ENCODE peak calls at places on chromosomes 2 and 18, in eight cellular contexts. One of them, this sample, is unnamed.

GRCh38 chr2:175402591-175402990 is 221.1 kb upstream of the ATP5MC3 start:
- DNase-seq in activated naive CD4-positive, alpha-beta T cell treated with anti-CD3 and anti-CD28 coated beads for 36 hours: no peak
- DNase-seq in NCI-H460: no peak
- DNase-seq in neural progenitor cell: no peak
- DNase-seq in caudate nucleus: no peak
- DNase-seq in WERI-Rb-1: no peak
- DNase-seq in NCI-H2081: no peak
- DNase-seq in HFF-Myc: no peak
- DNase-seq in this sample: peak; percentile 68

GRCh38 chr2:4930704-4931103 is 761.5 kb upstream of the SOX11 start:
- DNase-seq in activated naive CD4-positive, alpha-beta T cell treated with anti-CD3 and anti-CD28 coated beads for 36 hours: no peak
- DNase-seq in NCI-H460: no peak
- DNase-seq in neural progenitor cell: no peak
- DNase-seq in caudate nucleus: no peak
- DNase-seq in WERI-Rb-1: peak; percentile 62
- DNase-seq in NCI-H2081: peak; percentile 30
- DNase-seq in HFF-Myc: no peak
- DNase-seq in this sample: no peak

GRCh38 chr2:58106896-58107295 is 60.3 kb downstream of the VRK2 start:
- DNase-seq in activated naive CD4-positive, alpha-beta T cell treated with anti-CD3 and anti-CD28 coated beads for 36 hours: no peak
- DNase-seq in NCI-H460: peak; percentile 11
- DNase-seq in neural progenitor cell: no peak
- DNase-seq in caudate nucleus: no peak
- DNase-seq in WERI-Rb-1: no peak
- DNase-seq in NCI-H2081: no peak
- DNase-seq in HFF-Myc: no peak
- DNase-seq in this sample: no peak

GRCh38 chr18:77635441-77635840 is 385.8 kb downstream of the GALR1 start:
- DNase-seq in activated naive CD4-positive, alpha-beta T cell treated with anti-CD3 and anti-CD28 coated beads for 36 hours: no peak
- DNase-seq in NCI-H460: no peak
- DNase-seq in neural progenitor cell: no peak
- DNase-seq in caudate nucleus: no peak
- DNase-seq in WERI-Rb-1: no peak
- DNase-seq in NCI-H2081: no peak
- DNase-seq in HFF-Myc: no peak
- DNase-seq in this sample: no peak

GRCh38 chr2:128535928-128536327 is 217.3 kb upstream of the HS6ST1 start:
- DNase-seq in activated naive CD4-positive, alpha-beta T cell treated with anti-CD3 and anti-CD28 coated beads for 36 hours: no peak
- DNase-seq in NCI-H460: no peak
- DNase-seq in neural progenitor cell: no peak
- DNase-seq in caudate nucleus: no peak
- DNase-seq in WERI-Rb-1: no peak
- DNase-seq in NCI-H2081: no peak
- DNase-seq in HFF-Myc: peak; percentile 50
- DNase-seq in this sample: peak; percentile 35

GRCh38 chr18:54149078-54149697 is 75.3 kb downstream of the MBD2 start:
- DNase-seq in activated naive CD4-positive, alpha-beta T cell treated with anti-CD3 and anti-CD28 coated beads for 36 hours: peak; percentile 92
- DNase-seq in NCI-H460: peak; percentile 63
- DNase-seq in neural progenitor cell: no peak
- DNase-seq in caudate nucleus: no peak
- DNase-seq in WERI-Rb-1: no peak
- DNase-seq in NCI-H2081: no peak
- DNase-seq in HFF-Myc: peak; percentile 75
- DNase-seq in this sample: peak; percentile 91

GRCh38 chr2:200104015-200104414 is 148.6 kb downstream of the MAIP1 start:
- DNase-seq in activated naive CD4-positive, alpha-beta T cell treated with anti-CD3 and anti-CD28 coated beads for 36 hours: no peak
- DNase-seq in NCI-H460: no peak
- DNase-seq in neural progenitor cell: no peak
- DNase-seq in caudate nucleus: no peak
- DNase-seq in WERI-Rb-1: no peak
- DNase-seq in NCI-H2081: no peak
- DNase-seq in HFF-Myc: peak; percentile 16
- DNase-seq in this sample: no peak

GRCh38 chr2:25311866-25312575 is 29.7 kb downstream of the DNMT3A start:
- DNase-seq in activated naive CD4-positive, alpha-beta T cell treated with anti-CD3 and anti-CD28 coated beads for 36 hours: no peak
- DNase-seq in NCI-H460: no peak
- DNase-seq in neural progenitor cell: no peak
- DNase-seq in caudate nucleus: no peak
- DNase-seq in WERI-Rb-1: peak; percentile 70
- DNase-seq in NCI-H2081: peak; percentile 38
- DNase-seq in HFF-Myc: no peak
- DNase-seq in this sample: no peak

GRCh38 chr18:64037812-64038414 is 68.0 kb downstream of the SERPINB8 start:
- DNase-seq in activated naive CD4-positive, alpha-beta T cell treated with anti-CD3 and anti-CD28 coated beads for 36 hours: no peak
- DNase-seq in NCI-H460: peak; percentile 30
- DNase-seq in neural progenitor cell: peak; percentile 62
- DNase-seq in caudate nucleus: no peak
- DNase-seq in WERI-Rb-1: no peak
- DNase-seq in NCI-H2081: peak; percentile 72
- DNase-seq in HFF-Myc: peak; percentile 16
- DNase-seq in this sample: peak; percentile 13

GRCh38 chr2:137981112-137981679 is 16.9 kb downstream of the HNMT start:
- DNase-seq in activated naive CD4-positive, alpha-beta T cell treated with anti-CD3 and anti-CD28 coated beads for 36 hours: no peak
- DNase-seq in NCI-H460: no peak
- DNase-seq in neural progenitor cell: no peak
- DNase-seq in caudate nucleus: no peak
- DNase-seq in WERI-Rb-1: no peak
- DNase-seq in NCI-H2081: no peak
- DNase-seq in HFF-Myc: no peak
- DNase-seq in this sample: no peak

GRCh38 chr2:10149684-10150083 is 27.1 kb downstream of the RRM2 start:
- DNase-seq in activated naive CD4-positive, alpha-beta T cell treated with anti-CD3 and anti-CD28 coated beads for 36 hours: no peak
- DNase-seq in NCI-H460: no peak
- DNase-seq in neural progenitor cell: no peak
- DNase-seq in caudate nucleus: no peak
- DNase-seq in WERI-Rb-1: no peak
- DNase-seq in NCI-H2081: no peak
- DNase-seq in HFF-Myc: no peak
- DNase-seq in this sample: no peak

GRCh38 chr2:231987088-231987788 is 25.7 kb downstream of the DIS3L2 start:
- DNase-seq in activated naive CD4-positive, alpha-beta T cell treated with anti-CD3 and anti-CD28 coated beads for 36 hours: no peak
- DNase-seq in NCI-H460: no peak
- DNase-seq in neural progenitor cell: no peak
- DNase-seq in caudate nucleus: no peak
- DNase-seq in WERI-Rb-1: no peak
- DNase-seq in NCI-H2081: no peak
- DNase-seq in HFF-Myc: no peak
- DNase-seq in this sample: peak; percentile 51

This sample was measured in COLO829.